ENCODE peak calls at places on chromosomes 2 and 18, in seven cellular contexts. H is EH; A is hepatic stellate cell; V is EL; J is activated naive CD8-positive, alpha-beta T cell treated with anti-CD3 and anti-CD28 coated beads, Interleukin-2, amount 10 ng/mL, durations not matched to agents 7 days and 5 days; I is chondrocyte; P is substantia nigra. K is an unnamed sample.

GRCh38 chr2:23620841-23621341 is 235.9 kb downstream of the KLHL29 start:
- DNase-seq in H (peak; percentile 26), A (peak; percentile 80), V (no peak), J (no peak), I (peak; percentile 88), P (no peak), K (no peak)

GRCh38 chr2:218334531-218334930 is 22.1 kb upstream of the CATIP start:
- DNase-seq in H (no peak), A (no peak), V (no peak), J (no peak), I (no peak), P (no peak), K (no peak)

GRCh38 chr18:37529296-37529695 is 36.3 kb downstream of the CELF4 start:
- DNase-seq in H (no peak), A (no peak), V (no peak), J (no peak), I (no peak), P (no peak), K (no peak)

GRCh38 chr18:5975111-5975622 is 79.8 kb upstream of the TMEM200C start:
- DNase-seq in H (peak; percentile 78), A (peak; percentile 46), V (peak; percentile 23), J (no peak), I (no peak), P (no peak), K (peak; percentile 1)

GRCh38 chr18:48842259-48843061 is 108.3 kb downstream of the SMAD7 start:
- DNase-seq in H (no peak), A (no peak), V (no peak), J (peak; percentile 61), I (peak; percentile 77), P (no peak), K (no peak)

GRCh38 chr2:49165662-49166061 is 11.3 kb upstream of the FSHR start:
- DNase-seq in H (no peak), A (no peak), V (no peak), J (no peak), I (no peak), P (no peak), K (no peak)

GRCh38 chr2:161576421-161576820 is 47.8 kb upstream of the SLC4A10 start:
- DNase-seq in H (peak; percentile 7), A (no peak), V (peak; percentile 15), J (no peak), I (no peak), P (no peak), K (no peak)

GRCh38 chr18:32805354-32805753 is 32.5 kb upstream of the KLHL14 start:
- DNase-seq in H (no peak), A (no peak), V (no peak), J (no peak), I (no peak), P (no peak), K (no peak)

GRCh38 chr2:131673400-131674173 is 145.9 kb downstream of the CCDC74A start:
- DNase-seq in H (peak; percentile 75), A (peak; percentile 69), V (peak; percentile 75), J (peak; percentile 75), I (no peak), P (peak; percentile 63), K (peak; percentile 60)

GRCh38 chr18:4017479-4017878 is 437.6 kb downstream of the DLGAP1 start:
- DNase-seq in H (no peak), A (no peak), V (peak; percentile 6), J (no peak), I (no peak), P (no peak), K (no peak)

GRCh38 chr18:48910972-48911545 is 39.7 kb downstream of the SMAD7 start:
- DNase-seq in H (no peak), A (no peak), V (no peak), J (no peak), I (peak; percentile 53), P (no peak), K (no peak)

GRCh38 chr18:76363451-76364120 is 131.5 kb downstream of the ZNF516 start:
- DNase-seq in H (peak; percentile 97), A (peak; percentile 30), V (peak; percentile 93), J (no peak), I (no peak), P (no peak), K (no peak)

GRCh38 chr2:15668611-15669305 is 77.1 kb downstream of the DDX1 start:
- DNase-seq in H (peak; percentile 33), A (no peak), V (no peak), J (no peak), I (no peak), P (no peak), K (no peak)

GRCh38 chr2:80374105-80374504 is 69.6 kb upstream of the LRRTM1 start:
- DNase-seq in H (no peak), A (no peak), V (no peak), J (no peak), I (no peak), P (no peak), K (no peak)

GRCh38 chr2:109437325-109438090 is 176.3 kb downstream of the SEPTIN10 start:
- DNase-seq in H (no peak), A (no peak), V (no peak), J (no peak), I (no peak), P (no peak), K (no peak)

GRCh38 chr2:45729753-45730512 is 78.5 kb downstream of the PRKCE start:
- DNase-seq in H (peak; percentile 14), A (no peak), V (no peak), J (no peak), I (no peak), P (no peak), K (no peak)

GRCh38 chr2:60355849-60356261 is 197.6 kb downstream of the BCL11A start:
- DNase-seq in H (no peak), A (no peak), V (no peak), J (no peak), I (no peak), P (no peak), K (peak; percentile 20)

GRCh38 chr2:147588191-147588590 is 256.6 kb upstream of the ACVR2A start:
- DNase-seq in H (peak; percentile 60), A (no peak), V (peak; percentile 74), J (no peak), I (no peak), P (no peak), K (peak; percentile 64)

GRCh38 chr2:114919985-114920384 is 477.5 kb downstream of the DPP10 start:
- DNase-seq in H (no peak), A (no peak), V (no peak), J (no peak), I (no peak), P (no peak), K (no peak)

GRCh38 chr2:70965506-70965905 is 12.9 kb upstream of the ANKRD53 start:
- DNase-seq in H (no peak), A (no peak), V (no peak), J (no peak), I (no peak), P (no peak), K (no peak)

GRCh38 chr2:146844226-146844990 is 1000.4 kb upstream of the ACVR2A start:
- DNase-seq in H (no peak), A (no peak), V (no peak), J (no peak), I (no peak), P (no peak), K (peak; percentile 27)

GRCh38 chr2:74876081-74876886 is 42.4 kb downstream of the HK2 start:
- DNase-seq in H (peak; percentile 67), A (peak; percentile 70), V (peak; percentile 58), J (peak; percentile 37), I (no peak), P (no peak), K (no peak)

GRCh38 chr2:223055836-223056235 is 3.8 kb downstream of the KCNE4 start:
- DNase-seq in H (peak; percentile 76), A (no peak), V (no peak), J (no peak), I (no peak), P (no peak), K (no peak)

GRCh38 chr2:119786312-119786711 is 26.6 kb downstream of the PTPN4 start:
- DNase-seq in H (no peak), A (no peak), V (no peak), J (no peak), I (no peak), P (no peak), K (no peak)

GRCh38 chr2:145652992-145653545 is 1133.2 kb upstream of the ZEB2 start:
- DNase-seq in H (peak; percentile 77), A (peak; percentile 5), V (peak; percentile 77), J (no peak), I (no peak), P (no peak), K (peak; percentile 94)

K was measured in mammary epithelial cell.